ENCODE peak calls at places on chromosomes 2 and 18, in six cellular contexts. W is globus pallidus; O is activated CD4-positive, alpha-beta T cell treated with anti-CD3 and anti-CD28 coated beads for 24 hours; K is stimulated activated CD4-positive, alpha-beta T cell treated with anti-CD3 and anti-CD28 coated beads, Interleukin-12 subunit alpha, Interleukin-12 subunit beta, amount 100 ng/mL, for 48 hours; A is NCI-H510A treated with DMSO at 0.1 percent for 48 hours; Y is prostate gland. R is an unnamed sample.

GRCh38 chr2:181183878-181184553 is 203.6 kb downstream of the UBE2E3 start:
- DNase-seq in O (no peak), K (no peak), Y (no peak), W (no peak), A (no peak), R (no peak)

GRCh38 chr2:235949567-235950472 is 218.4 kb downstream of the GBX2 start:
- DNase-seq in W (no peak), O (no peak), K (no peak), Y (no peak), A (no peak), R (peak)

GRCh38 chr18:59556265-59556664 is 141.0 kb downstream of the CCBE1 start:
- DNase-seq in A (no peak), O (no peak), W (no peak), Y (no peak), K (no peak), R (no peak)

GRCh38 chr2:26560892-26561291 is 80.3 kb downstream of the CIB4 start:
- DNase-seq in A (no peak), K (no peak), Y (no peak), W (no peak), O (no peak), R (no peak)

GRCh38 chr2:146818122-146818521 is 1026.7 kb upstream of the ACVR2A start:
- DNase-seq in K (no peak), O (no peak), W (no peak), Y (no peak), A (no peak), R (no peak)

GRCh38 chr2:7738596-7738995 is 821.4 kb downstream of the RNF144A start:
- DNase-seq in W (no peak), K (no peak), O (no peak), A (no peak), Y (no peak), R (no peak)

GRCh38 chr2:11764920-11765319 is 18.5 kb downstream of the LPIN1 start:
- DNase-seq in K (no peak), W (no peak), Y (no peak), O (no peak), A (no peak), R (no peak)

GRCh38 chr2:218982312-218983262 is 2.4 kb downstream of the FEV start:
- DNase-seq in K (no peak), A (no peak), W (no peak), O (no peak), Y (no peak), R (no peak)

GRCh38 chr18:63363951-63364350 is 3.1 kb downstream of the KDSR start:
- DNase-seq in W (no peak), Y (no peak), O (no peak), A (no peak), K (no peak), R (no peak)

GRCh38 chr2:183089192-183089851 is 10.8 kb downstream of the DUSP19 start:
- DNase-seq in A (no peak), W (no peak), K (no peak), O (no peak), Y (no peak), R (no peak)

GRCh38 chr2:113124181-113124961 is 3.0 kb upstream of the IL1RN start:
- DNase-seq in O (no peak), A (no peak), K (no peak), W (peak), Y (no peak), R (no peak)

GRCh38 chr2:127145255-127145899 is 38.4 kb upstream of the BIN1 start:
- DNase-seq in W (peak), A (no peak), Y (no peak), K (no peak), O (no peak), R (no peak)

GRCh38 chr2:158837645-158838044 is 42.5 kb downstream of the DAPL1 start:
- DNase-seq in K (no peak), Y (no peak), O (no peak), A (no peak), W (no peak), R (no peak)